ENCODE peak calls at places on chromosome 2, in seven cellular contexts. One of them, this sample, is unnamed.
A peak's percentile ranks its signal among the peaks of the same experiment; 100 is the strongest.

GRCh38 chr2:238097988-238098853 is 1.9 kb upstream of the ESPNL start:
- DNase-seq in stimulated activated CD8-positive, alpha-beta memory T cell treated with anti-CD3 and anti-CD28 coated beads, Interleukin-15, amount 100 ng/mL, for 24 hours: no peak
- DNase-seq in Peyer's patch: peak; percentile 69
- DNase-seq in GM18507: peak; percentile 90
- DNase-seq in fibroblast of gingiva: peak; percentile 45
- DNase-seq in Ammon's horn: no peak
- DNase-seq in activated naive CD8-positive, alpha-beta T cell treated with anti-CD3 and anti-CD28 coated beads, Interleukin-2, amount 10 ng/mL, durations not matched to agents 7 days and 5 days: peak; percentile 32
- DNase-seq in this sample: peak; percentile 87

GRCh38 chr2:105911425-105911824 is 166.7 kb downstream of the NCK2 start:
- DNase-seq in fibroblast of gingiva: no peak
- DNase-seq in stimulated activated CD8-positive, alpha-beta memory T cell treated with anti-CD3 and anti-CD28 coated beads, Interleukin-15, amount 100 ng/mL, for 24 hours: no peak
- DNase-seq in activated naive CD8-positive, alpha-beta T cell treated with anti-CD3 and anti-CD28 coated beads, Interleukin-2, amount 10 ng/mL, durations not matched to agents 7 days and 5 days: no peak
- DNase-seq in Ammon's horn: no peak
- DNase-seq in GM18507: no peak
- DNase-seq in Peyer's patch: no peak
- DNase-seq in this sample: no peak

GRCh38 chr2:23346029-23346428 is 39.0 kb upstream of the KLHL29 start:
- DNase-seq in stimulated activated CD8-positive, alpha-beta memory T cell treated with anti-CD3 and anti-CD28 coated beads, Interleukin-15, amount 100 ng/mL, for 24 hours: no peak
- DNase-seq in Peyer's patch: no peak
- DNase-seq in fibroblast of gingiva: no peak
- DNase-seq in Ammon's horn: no peak
- DNase-seq in GM18507: no peak
- DNase-seq in activated naive CD8-positive, alpha-beta T cell treated with anti-CD3 and anti-CD28 coated beads, Interleukin-2, amount 10 ng/mL, durations not matched to agents 7 days and 5 days: no peak
- DNase-seq in this sample: no peak

GRCh38 chr2:16190446-16191270 is 250.3 kb downstream of the MYCN start:
- DNase-seq in stimulated activated CD8-positive, alpha-beta memory T cell treated with anti-CD3 and anti-CD28 coated beads, Interleukin-15, amount 100 ng/mL, for 24 hours: no peak
- DNase-seq in GM18507: no peak
- DNase-seq in fibroblast of gingiva: no peak
- DNase-seq in activated naive CD8-positive, alpha-beta T cell treated with anti-CD3 and anti-CD28 coated beads, Interleukin-2, amount 10 ng/mL, durations not matched to agents 7 days and 5 days: no peak
- DNase-seq in Peyer's patch: no peak
- DNase-seq in Ammon's horn: no peak
- DNase-seq in this sample: no peak

GRCh38 chr2:229701716-229702115 is 12.6 kb downstream of the DNER start:
- DNase-seq in Ammon's horn: no peak
- DNase-seq in activated naive CD8-positive, alpha-beta T cell treated with anti-CD3 and anti-CD28 coated beads, Interleukin-2, amount 10 ng/mL, durations not matched to agents 7 days and 5 days: no peak
- DNase-seq in GM18507: no peak
- DNase-seq in fibroblast of gingiva: no peak
- DNase-seq in stimulated activated CD8-positive, alpha-beta memory T cell treated with anti-CD3 and anti-CD28 coated beads, Interleukin-15, amount 100 ng/mL, for 24 hours: no peak
- DNase-seq in Peyer's patch: no peak
- DNase-seq in this sample: no peak

GRCh38 chr2:150618215-150618905 is 130.9 kb upstream of the RND3 start:
- DNase-seq in Ammon's horn: no peak
- DNase-seq in GM18507: no peak
- DNase-seq in fibroblast of gingiva: no peak
- DNase-seq in stimulated activated CD8-positive, alpha-beta memory T cell treated with anti-CD3 and anti-CD28 coated beads, Interleukin-15, amount 100 ng/mL, for 24 hours: no peak
- DNase-seq in activated naive CD8-positive, alpha-beta T cell treated with anti-CD3 and anti-CD28 coated beads, Interleukin-2, amount 10 ng/mL, durations not matched to agents 7 days and 5 days: no peak
- DNase-seq in Peyer's patch: no peak
- DNase-seq in this sample: no peak

GRCh38 chr2:226631671-226632070 is 167.9 kb downstream of the IRS1 start:
- DNase-seq in Peyer's patch: no peak
- DNase-seq in activated naive CD8-positive, alpha-beta T cell treated with anti-CD3 and anti-CD28 coated beads, Interleukin-2, amount 10 ng/mL, durations not matched to agents 7 days and 5 days: no peak
- DNase-seq in stimulated activated CD8-positive, alpha-beta memory T cell treated with anti-CD3 and anti-CD28 coated beads, Interleukin-15, amount 100 ng/mL, for 24 hours: no peak
- DNase-seq in fibroblast of gingiva: no peak
- DNase-seq in GM18507: no peak
- DNase-seq in Ammon's horn: no peak
- DNase-seq in this sample: no peak

GRCh38 chr2:232890896-232891601 is 21.0 kb downstream of the SNORC start:
- DNase-seq in stimulated activated CD8-positive, alpha-beta memory T cell treated with anti-CD3 and anti-CD28 coated beads, Interleukin-15, amount 100 ng/mL, for 24 hours: no peak
- DNase-seq in Peyer's patch: no peak
- DNase-seq in fibroblast of gingiva: peak; percentile 23
- DNase-seq in Ammon's horn: no peak
- DNase-seq in GM18507: no peak
- DNase-seq in activated naive CD8-positive, alpha-beta T cell treated with anti-CD3 and anti-CD28 coated beads, Interleukin-2, amount 10 ng/mL, durations not matched to agents 7 days and 5 days: peak; percentile 17
- DNase-seq in this sample: peak; percentile 42

GRCh38 chr2:24779121-24779520 is 14.1 kb downstream of the PTRHD1 start:
- DNase-seq in stimulated activated CD8-positive, alpha-beta memory T cell treated with anti-CD3 and anti-CD28 coated beads, Interleukin-15, amount 100 ng/mL, for 24 hours: no peak
- DNase-seq in activated naive CD8-positive, alpha-beta T cell treated with anti-CD3 and anti-CD28 coated beads, Interleukin-2, amount 10 ng/mL, durations not matched to agents 7 days and 5 days: no peak
- DNase-seq in Peyer's patch: no peak
- DNase-seq in fibroblast of gingiva: no peak
- DNase-seq in Ammon's horn: no peak
- DNase-seq in GM18507: no peak
- DNase-seq in this sample: no peak

GRCh38 chr2:43840961-43841360 is 2.2 kb downstream of the ABCG8 start:
- DNase-seq in GM18507: no peak
- DNase-seq in Peyer's patch: no peak
- DNase-seq in activated naive CD8-positive, alpha-beta T cell treated with anti-CD3 and anti-CD28 coated beads, Interleukin-2, amount 10 ng/mL, durations not matched to agents 7 days and 5 days: no peak
- DNase-seq in Ammon's horn: no peak
- DNase-seq in fibroblast of gingiva: peak; percentile 22
- DNase-seq in stimulated activated CD8-positive, alpha-beta memory T cell treated with anti-CD3 and anti-CD28 coated beads, Interleukin-15, amount 100 ng/mL, for 24 hours: no peak
- DNase-seq in this sample: peak; percentile 1

GRCh38 chr2:112001942-112002341 is 53.1 kb upstream of the TMEM87B start:
- DNase-seq in Peyer's patch: no peak
- DNase-seq in Ammon's horn: no peak
- DNase-seq in stimulated activated CD8-positive, alpha-beta memory T cell treated with anti-CD3 and anti-CD28 coated beads, Interleukin-15, amount 100 ng/mL, for 24 hours: no peak
- DNase-seq in activated naive CD8-positive, alpha-beta T cell treated with anti-CD3 and anti-CD28 coated beads, Interleukin-2, amount 10 ng/mL, durations not matched to agents 7 days and 5 days: no peak
- DNase-seq in GM18507: no peak
- DNase-seq in fibroblast of gingiva: no peak
- DNase-seq in this sample: no peak

GRCh38 chr2:169363570-169364150 is 1.3 kb upstream of the LRP2 start:
- DNase-seq in Peyer's patch: no peak
- DNase-seq in fibroblast of gingiva: no peak
- DNase-seq in activated naive CD8-positive, alpha-beta T cell treated with anti-CD3 and anti-CD28 coated beads, Interleukin-2, amount 10 ng/mL, durations not matched to agents 7 days and 5 days: peak; percentile 67
- DNase-seq in Ammon's horn: peak; percentile 45
- DNase-seq in GM18507: no peak
- DNase-seq in stimulated activated CD8-positive, alpha-beta memory T cell treated with anti-CD3 and anti-CD28 coated beads, Interleukin-15, amount 100 ng/mL, for 24 hours: no peak
- DNase-seq in this sample: peak; percentile 34